ENCODE peak calls at places on chromosomes 5 and 9, in six cellular contexts. One of them, this sample, is unnamed.

GRCh38 chr9:100160021-100160420 is 61.0 kb downstream of the INVS start:
- DNase-seq in body of pancreas: no peak
- DNase-seq in T-helper 1 cell: no peak
- DNase-seq in NCI-H345: no peak
- DNase-seq in glomerular endothelial cell: no peak
- DNase-seq in kidney glomerular epithelial cell: peak; percentile 50
- DNase-seq in this sample: no peak

GRCh38 chr9:78439192-78439865 is 142.4 kb downstream of the PSAT1 start:
- DNase-seq in body of pancreas: peak; percentile 86
- DNase-seq in T-helper 1 cell: peak; percentile 55
- DNase-seq in NCI-H345: peak; percentile 82
- DNase-seq in glomerular endothelial cell: peak; percentile 65
- DNase-seq in kidney glomerular epithelial cell: peak; percentile 62
- DNase-seq in this sample: peak; percentile 71

GRCh38 chr9:72997387-72997995 is 44.6 kb upstream of the ALDH1A1 start:
- DNase-seq in body of pancreas: peak; percentile 24
- DNase-seq in T-helper 1 cell: no peak
- DNase-seq in NCI-H345: no peak
- DNase-seq in glomerular endothelial cell: no peak
- DNase-seq in kidney glomerular epithelial cell: no peak
- DNase-seq in this sample: no peak

GRCh38 chr5:51185985-51186384 is 197.3 kb upstream of the ISL1 start:
- DNase-seq in body of pancreas: no peak
- DNase-seq in T-helper 1 cell: no peak
- DNase-seq in NCI-H345: no peak
- DNase-seq in glomerular endothelial cell: no peak
- DNase-seq in kidney glomerular epithelial cell: no peak
- DNase-seq in this sample: no peak

GRCh38 chr9:92064711-92065110 is 50.5 kb downstream of the SPTLC1 start:
- DNase-seq in body of pancreas: no peak
- DNase-seq in T-helper 1 cell: no peak
- DNase-seq in NCI-H345: no peak
- DNase-seq in glomerular endothelial cell: no peak
- DNase-seq in kidney glomerular epithelial cell: no peak
- DNase-seq in this sample: no peak

GRCh38 chr5:170757669-170758068 is 25.9 kb upstream of the GABRP start:
- DNase-seq in body of pancreas: no peak
- DNase-seq in T-helper 1 cell: no peak
- DNase-seq in NCI-H345: no peak
- DNase-seq in glomerular endothelial cell: no peak
- DNase-seq in kidney glomerular epithelial cell: no peak
- DNase-seq in this sample: peak; percentile 84

GRCh38 chr9:90024419-90024818 is 419.6 kb downstream of the GADD45G start:
- DNase-seq in body of pancreas: no peak
- DNase-seq in T-helper 1 cell: no peak
- DNase-seq in NCI-H345: no peak
- DNase-seq in glomerular endothelial cell: no peak
- DNase-seq in kidney glomerular epithelial cell: no peak
- DNase-seq in this sample: no peak

GRCh38 chr5:75044406-75044805 is 8.0 kb downstream of the GCNT4 start:
- DNase-seq in body of pancreas: no peak
- DNase-seq in T-helper 1 cell: no peak
- DNase-seq in NCI-H345: no peak
- DNase-seq in glomerular endothelial cell: no peak
- DNase-seq in kidney glomerular epithelial cell: no peak
- DNase-seq in this sample: no peak

GRCh38 chr5:170113517-170113891 is 7.8 kb downstream of the FOXI1 start:
- DNase-seq in body of pancreas: no peak
- DNase-seq in T-helper 1 cell: no peak
- DNase-seq in NCI-H345: no peak
- DNase-seq in glomerular endothelial cell: no peak
- DNase-seq in kidney glomerular epithelial cell: no peak
- DNase-seq in this sample: no peak

GRCh38 chr5:167853421-167853820 is 438.0 kb upstream of the WWC1 start:
- DNase-seq in body of pancreas: no peak
- DNase-seq in T-helper 1 cell: no peak
- DNase-seq in NCI-H345: no peak
- DNase-seq in glomerular endothelial cell: no peak
- DNase-seq in kidney glomerular epithelial cell: no peak
- DNase-seq in this sample: no peak

GRCh38 chr5:38905516-38905915 is 59.7 kb downstream of the OSMR start:
- DNase-seq in body of pancreas: no peak
- DNase-seq in T-helper 1 cell: no peak
- DNase-seq in NCI-H345: no peak
- DNase-seq in glomerular endothelial cell: no peak
- DNase-seq in kidney glomerular epithelial cell: no peak
- DNase-seq in this sample: no peak

GRCh38 chr9:37339945-37340344 is 82.6 kb upstream of the GRHPR start:
- DNase-seq in body of pancreas: no peak
- DNase-seq in T-helper 1 cell: no peak
- DNase-seq in NCI-H345: peak; percentile 65
- DNase-seq in glomerular endothelial cell: no peak
- DNase-seq in kidney glomerular epithelial cell: peak; percentile 11
- DNase-seq in this sample: no peak

GRCh38 chr5:95068952-95069351 is 215.9 kb downstream of the MCTP1 start:
- DNase-seq in body of pancreas: no peak
- DNase-seq in T-helper 1 cell: no peak
- DNase-seq in NCI-H345: no peak
- DNase-seq in glomerular endothelial cell: no peak
- DNase-seq in kidney glomerular epithelial cell: no peak
- DNase-seq in this sample: no peak

GRCh38 chr9:136695435-136695895 is 8.2 kb upstream of the AGPAT2 start:
- DNase-seq in body of pancreas: peak; percentile 97
- DNase-seq in T-helper 1 cell: no peak
- DNase-seq in NCI-H345: peak; percentile 95
- DNase-seq in glomerular endothelial cell: no peak
- DNase-seq in kidney glomerular epithelial cell: no peak
- DNase-seq in this sample: no peak

GRCh38 chr9:131764568-131764967 is 24.7 kb upstream of the RAPGEF1 start:
- DNase-seq in body of pancreas: no peak
- DNase-seq in T-helper 1 cell: no peak
- DNase-seq in NCI-H345: no peak
- DNase-seq in glomerular endothelial cell: no peak
- DNase-seq in kidney glomerular epithelial cell: no peak
- DNase-seq in this sample: no peak

GRCh38 chr5:37184748-37185364 is 64.3 kb downstream of the CPLANE1 start:
- DNase-seq in body of pancreas: no peak
- DNase-seq in T-helper 1 cell: no peak
- DNase-seq in NCI-H345: no peak
- DNase-seq in glomerular endothelial cell: no peak
- DNase-seq in kidney glomerular epithelial cell: no peak
- DNase-seq in this sample: no peak

GRCh38 chr5:2465383-2465782 is 286.1 kb downstream of the IRX2 start:
- DNase-seq in body of pancreas: no peak
- DNase-seq in T-helper 1 cell: no peak
- DNase-seq in NCI-H345: no peak
- DNase-seq in glomerular endothelial cell: no peak
- DNase-seq in kidney glomerular epithelial cell: no peak
- DNase-seq in this sample: no peak